ENCODE peak calls at places on chromosome 12, in eight cellular contexts. P is endothelial cell of umbilical vein; G is body of pancreas; B is glutamatergic neuron; V is suprapubic skin; Z is CD4-positive, alpha-beta T cell; E is progenitor cell of endocrine pancreas; N is epithelial cell of esophagus. J is an unnamed sample.

GRCh38 chr12:51821423-51822260 is 26.9 kb downstream of the FIGNL2 start:
- DNase-seq in P (no peak), G (no peak), B (no peak), V (no peak), Z (no peak), E (no peak), N (no peak), J (no peak)

GRCh38 chr12:64796205-64796845 is 28.1 kb upstream of the TBC1D30 start:
- DNase-seq in P (peak), G (peak), B (peak), V (no peak), Z (peak), E (peak), N (peak), J (no peak)

GRCh38 chr12:70908978-70909377 is 11.6 kb downstream of the PTPRR start:
- DNase-seq in P (no peak), G (no peak), B (no peak), V (no peak), Z (no peak), E (no peak), N (no peak), J (no peak)

GRCh38 chr12:97465012-97465345 is 2.4 kb downstream of the RMST start:
- DNase-seq in P (no peak), G (no peak), B (peak), V (no peak), Z (no peak), E (no peak), N (no peak), J (no peak)

GRCh38 chr12:15164997-15165659 is 56.1 kb downstream of the RERG start:
- DNase-seq in P (no peak), G (no peak), B (no peak), V (no peak), Z (no peak), E (no peak), N (no peak), J (peak)

GRCh38 chr12:27412047-27412446 is 34.5 kb upstream of the SMCO2 start:
- DNase-seq in P (no peak), G (no peak), B (no peak), V (no peak), Z (no peak), E (no peak), N (no peak), J (no peak)

GRCh38 chr12:101230547-101230946 is 20.5 kb upstream of the SLC5A8 start:
- DNase-seq in P (no peak), G (no peak), B (no peak), V (no peak), Z (no peak), E (no peak), N (peak), J (no peak)

GRCh38 chr12:19988918-19989317 is 379.4 kb upstream of the PDE3A start:
- DNase-seq in P (no peak), G (no peak), B (no peak), V (no peak), Z (no peak), E (no peak), N (no peak), J (no peak)

GRCh38 chr12:50057000-50057841 is at the start of gene ASIC1:
- DNase-seq in P (peak), G (peak), B (peak), V (no peak), Z (peak), E (peak), N (peak), J (peak)

GRCh38 chr12:123931686-123932321 is 40.8 kb downstream of the CCDC92 start:
- DNase-seq in P (no peak), G (no peak), B (no peak), V (no peak), Z (peak), E (no peak), N (no peak), J (no peak)

GRCh38 chr12:72564120-72564519 is 291.9 kb downstream of the TRHDE start:
- DNase-seq in P (no peak), G (no peak), B (no peak), V (no peak), Z (no peak), E (no peak), N (no peak), J (no peak)

GRCh38 chr12:18749381-18749957 is 11.6 kb downstream of the CAPZA3 start:
- DNase-seq in P (no peak), G (no peak), B (no peak), V (no peak), Z (no peak), E (no peak), N (no peak), J (no peak)

GRCh38 chr12:132204064-132204821 is 60.0 kb downstream of the NOC4L start:
- DNase-seq in P (no peak), G (no peak), B (no peak), V (no peak), Z (no peak), E (no peak), N (no peak), J (no peak)

GRCh38 chr12:24991209-24992049 is 42.5 kb upstream of the BCAT1 start:
- DNase-seq in P (peak), G (no peak), B (no peak), V (no peak), Z (peak), E (no peak), N (peak), J (no peak)

GRCh38 chr12:51798507-51798906 is 50.0 kb downstream of the FIGNL2 start:
- DNase-seq in P (no peak), G (no peak), B (no peak), V (no peak), Z (no peak), E (no peak), N (no peak), J (no peak)

GRCh38 chr12:65926119-65927004 is 102.1 kb downstream of the HMGA2 start:
- DNase-seq in P (no peak), G (no peak), B (no peak), V (no peak), Z (no peak), E (no peak), N (no peak), J (no peak)

GRCh38 chr12:65925626-65926025 is 101.3 kb downstream of the HMGA2 start:
- DNase-seq in P (peak), G (no peak), B (no peak), V (no peak), Z (no peak), E (no peak), N (no peak), J (no peak)

GRCh38 chr12:65918057-65918456 is 93.8 kb downstream of the HMGA2 start:
- DNase-seq in P (no peak), G (no peak), B (no peak), V (no peak), Z (no peak), E (no peak), N (no peak), J (no peak)

GRCh38 chr12:65922077-65922476 is 97.8 kb downstream of the HMGA2 start:
- DNase-seq in P (no peak), G (no peak), B (no peak), V (no peak), Z (no peak), E (no peak), N (no peak), J (no peak)

GRCh38 chr12:65923228-65923627 is 98.9 kb downstream of the HMGA2 start:
- DNase-seq in P (no peak), G (no peak), B (no peak), V (no peak), Z (no peak), E (no peak), N (no peak), J (no peak)
- TF ChIP-seq CTCF in P (no peak), G (no peak), B (no peak), V (no peak), Z (no peak), E (no peak), N (no peak), J (no peak)

DNA sequence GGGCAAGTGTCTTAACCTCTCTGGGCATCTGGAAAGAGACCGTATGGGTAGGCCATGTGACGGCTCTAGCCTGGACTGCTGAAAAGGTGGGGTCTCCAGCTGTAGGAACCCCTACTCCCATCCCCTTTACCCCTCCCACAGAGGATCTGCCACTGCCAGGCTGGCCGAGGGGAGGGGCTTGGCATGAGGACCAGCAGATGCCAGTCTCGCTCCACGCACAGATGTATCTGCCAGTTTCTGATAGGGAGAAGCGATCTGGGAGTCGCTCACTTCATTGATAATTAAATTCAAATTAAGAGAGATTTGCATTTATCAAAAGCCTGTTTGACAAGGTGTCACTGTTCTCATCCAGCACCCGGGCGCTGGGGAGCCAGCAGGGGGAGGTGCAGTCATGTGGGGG is 217.6 kb upstream of the MYL2 start:
- DNase-seq in P (no peak), G (no peak), B (no peak), V (no peak), Z (no peak), E (no peak), N (no peak), J (no peak)
- TF ChIP-seq CTCF in P (no peak), G (no peak), B (no peak), V (no peak), Z (no peak), E (no peak), N (no peak), J (no peak)

DNA sequence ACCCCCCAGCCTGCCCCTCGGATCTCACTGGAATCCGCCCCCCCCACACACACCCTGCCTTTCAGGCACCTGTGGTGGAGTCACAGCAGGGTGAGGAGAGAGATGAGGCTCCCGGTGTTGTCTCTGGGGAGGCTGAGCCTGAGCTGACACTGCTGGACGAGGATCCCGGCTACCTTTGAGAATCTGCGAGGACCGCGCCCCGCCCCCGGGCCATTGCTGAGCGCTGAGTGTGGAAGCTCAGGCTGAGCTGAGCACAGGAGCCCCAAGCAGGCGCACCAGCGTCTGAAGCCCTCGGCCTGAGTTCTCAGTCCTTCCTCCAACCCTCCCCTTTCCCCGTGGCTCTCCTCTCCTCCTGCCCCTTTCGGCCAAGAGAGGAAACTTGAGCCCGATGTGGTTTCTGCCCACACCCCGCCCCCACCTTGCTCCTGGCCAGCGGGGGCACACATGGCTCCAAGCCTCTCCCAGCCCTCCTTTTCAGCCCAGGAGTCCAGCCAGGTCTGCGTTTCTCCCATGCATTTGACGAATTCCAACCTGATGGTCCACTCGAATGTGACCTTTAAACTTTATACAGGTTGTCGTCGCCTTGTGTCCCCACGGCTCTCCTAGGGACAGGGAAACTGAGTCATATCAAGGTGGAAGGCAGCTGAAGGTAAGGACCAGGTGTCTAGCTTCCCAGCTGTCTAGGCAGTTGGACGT is at the start of gene NFE2:
- DNase-seq in P (no peak), G (peak), B (peak), V (peak), Z (no peak), E (peak), N (peak), J (peak)
- TF ChIP-seq CTCF in P (peak), G (no peak), B (no peak), V (no peak), Z (no peak), E (peak), N (no peak), J (no peak)

GRCh38 chr12:112219195-112219594 is 93.8 kb downstream of the TRAFD1 start:
- DNase-seq in P (no peak), G (no peak), B (no peak), V (no peak), Z (no peak), E (no peak), N (no peak), J (no peak)

GRCh38 chr12:112217647-112218046 is 92.3 kb downstream of the TRAFD1 start:
- DNase-seq in P (no peak), G (no peak), B (no peak), V (no peak), Z (no peak), E (no peak), N (no peak), J (no peak)

GRCh38 chr12:112216223-112216622 is 90.9 kb downstream of the TRAFD1 start:
- DNase-seq in P (no peak), G (no peak), B (no peak), V (no peak), Z (no peak), E (no peak), N (no peak), J (no peak)

GRCh38 chr12:112214064-112214463 is 88.7 kb downstream of the TRAFD1 start:
- DNase-seq in P (no peak), G (no peak), B (no peak), V (no peak), Z (no peak), E (no peak), N (no peak), J (no peak)

DNA sequence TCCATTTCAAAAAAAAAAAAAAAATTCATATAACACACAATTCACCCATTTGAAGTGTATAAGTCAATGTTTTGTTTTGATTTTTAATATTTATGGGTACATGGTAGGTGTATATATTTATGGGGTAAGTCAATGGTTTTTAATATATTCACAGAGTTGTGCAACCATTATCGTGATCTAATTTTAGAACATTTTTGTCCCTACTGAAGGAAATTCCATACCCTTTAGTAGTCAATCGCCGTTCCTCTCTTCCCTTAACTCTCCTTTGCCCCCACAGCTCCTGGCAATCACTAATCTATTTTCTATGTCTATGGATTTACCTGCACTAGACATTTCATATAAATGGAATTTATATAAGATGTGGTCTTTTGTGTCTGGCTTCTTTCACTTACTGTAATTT is 92.8 kb downstream of the TRAFD1 start:
- DNase-seq in P (no peak), G (no peak), B (no peak), V (no peak), Z (no peak), E (no peak), N (peak), J (no peak)
- TF ChIP-seq CTCF in P (no peak), G (no peak), B (no peak), V (no peak), Z (no peak), E (no peak), N (no peak), J (no peak)